ENCODE peak calls at places on chromosomes 6 and 20, in ten cellular contexts. Y is IMR-90, Q is heart left ventricle, L is upper lobe of right lung, N is ascending aorta, F is mammary epithelial cell, W is Peyer's patch, H is breast epithelium, V is sigmoid colon, P is heart right ventricle. X is an unnamed sample.

GRCh38 chr20:59721386-59721785 is 117.0 kb downstream of the PHACTR3 start:
- DNase-seq in Y (no peak), Q (no peak), L (no peak), N (no peak), F (no peak), W (no peak), H (no peak), V (no peak), P (no peak), X (no peak)

GRCh38 chr20:45206746-45207145 is at the start of gene SEMG1:
- DNase-seq in Y (no peak), Q (no peak), L (no peak), N (no peak), F (no peak), W (no peak), H (no peak), V (no peak), P (no peak), X (no peak)

GRCh38 chr20:4112490-4113420 is 97.4 kb upstream of the RNF24 start:
- DNase-seq in Y (peak; percentile 58), Q (peak; percentile 33), L (peak; percentile 72), N (no peak), F (peak; percentile 51), W (peak; percentile 58), H (no peak), V (no peak), P (peak; percentile 58), X (no peak)

GRCh38 chr6:30156262-30156599 is 4.8 kb downstream of the TRIM10 start:
- DNase-seq in Y (no peak), Q (peak; percentile 42), L (no peak), N (no peak), F (peak; percentile 51), W (peak; percentile 89), H (no peak), V (no peak), P (no peak), X (no peak)

GRCh38 chr20:48825551-48825885 is 2.3 kb downstream of the PREX1 start:
- DNase-seq in Y (no peak), Q (no peak), L (no peak), N (no peak), F (no peak), W (no peak), H (no peak), V (no peak), P (no peak), X (no peak)

GRCh38 chr20:50821257-50821921 is 26.5 kb downstream of the BCAS4 start:
- DNase-seq in Y (no peak), Q (no peak), L (no peak), N (no peak), F (no peak), W (no peak), H (no peak), V (no peak), P (no peak), X (no peak)

GRCh38 chr6:106469882-106470281 is 109.4 kb downstream of the CRYBG1 start:
- DNase-seq in Y (no peak), Q (no peak), L (no peak), N (no peak), F (no peak), W (no peak), H (no peak), V (no peak), P (no peak), X (no peak)

GRCh38 chr20:59010995-59011873 is 4.2 kb upstream of the CTSZ start:
- DNase-seq in Y (peak; percentile 71), Q (peak; percentile 56), L (no peak), N (no peak), F (peak; percentile 80), W (peak; percentile 45), H (peak; percentile 79), V (peak; percentile 65), P (no peak), X (peak; percentile 82)

DNA sequence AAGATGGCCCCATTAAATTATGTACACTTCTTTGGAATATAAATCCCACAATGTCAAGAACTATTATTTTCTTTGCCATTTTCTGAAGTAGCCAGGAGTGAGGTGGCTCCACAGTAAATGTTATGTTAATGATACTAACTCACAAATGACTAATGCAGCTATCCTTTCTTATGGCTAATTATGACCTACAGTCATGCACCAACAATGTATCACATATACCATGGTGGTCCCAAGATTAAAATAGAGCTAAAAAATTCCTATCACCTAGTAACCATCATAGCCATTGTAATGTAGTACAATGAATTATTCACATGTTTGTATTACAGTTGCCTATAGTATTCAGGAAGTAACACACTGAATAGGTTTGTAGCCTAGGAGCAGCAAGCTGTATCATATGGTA is 15.4 kb downstream of the ECHDC1 start:
- DNase-seq in Y (peak; percentile 44), Q (no peak), L (no peak), N (no peak), F (peak; percentile 17), W (no peak), H (no peak), V (no peak), P (no peak), X (no peak)
- H3K4me1 ChIP-seq in Y (peaks cover 7% of the 10 kb centered on the region), Q (no peaks in the 10 kb centered on the region), L (no peaks in the 10 kb centered on the region), N (no peaks in the 10 kb centered on the region), F (peaks cover 4% of the 10 kb centered on the region), W (no peaks in the 10 kb centered on the region), H (no peaks in the 10 kb centered on the region), V (no peaks in the 10 kb centered on the region), P (no peaks in the 10 kb centered on the region), X (no peaks in the 10 kb centered on the region)

GRCh38 chr6:44178424-44179071 is 19.9 kb downstream of the CAPN11 start:
- DNase-seq in Y (no peak), Q (no peak), L (no peak), N (no peak), F (no peak), W (no peak), H (no peak), V (no peak), P (no peak), X (no peak)

GRCh38 chr6:44179648-44180047 is 21.0 kb downstream of the CAPN11 start:
- DNase-seq in Y (no peak), Q (no peak), L (no peak), N (no peak), F (no peak), W (no peak), H (no peak), V (no peak), P (no peak), X (no peak)

GRCh38 chr6:44180406-44180805 is 21.8 kb downstream of the CAPN11 start:
- DNase-seq in Y (no peak), Q (no peak), L (no peak), N (no peak), F (no peak), W (no peak), H (no peak), V (no peak), P (no peak), X (no peak)

GRCh38 chr6:44177691-44178423 is 19.2 kb downstream of the CAPN11 start:
- DNase-seq in Y (peak; percentile 56), Q (peak; percentile 79), L (no peak), N (no peak), F (peak; percentile 56), W (peak; percentile 79), H (no peak), V (peak; percentile 79), P (peak; percentile 72), X (no peak)

DNA sequence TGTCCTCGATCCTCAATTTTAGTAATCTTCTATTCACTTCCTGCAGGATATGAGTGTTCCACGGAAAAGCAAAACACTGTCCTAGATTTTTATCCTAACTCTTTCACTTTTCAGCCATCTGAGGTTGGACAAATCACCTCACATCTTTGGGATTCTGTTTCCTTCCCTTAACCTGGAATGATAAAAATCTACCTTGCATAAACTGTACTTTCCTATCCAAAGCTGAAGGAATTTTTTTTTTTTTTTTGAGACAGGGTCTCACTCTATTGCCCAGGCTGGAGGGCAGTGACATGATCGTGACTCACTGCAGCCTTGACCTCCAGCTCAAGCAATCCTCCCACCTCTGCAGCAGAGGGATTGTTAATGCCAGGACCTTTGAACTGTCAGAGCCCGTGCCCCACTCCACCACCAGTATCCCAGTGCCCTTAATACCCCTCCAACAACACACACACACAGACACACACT is 20.5 kb downstream of the CAPN11 start:
- DNase-seq in Y (no peak), Q (no peak), L (no peak), N (no peak), F (no peak), W (no peak), H (no peak), V (no peak), P (no peak), X (no peak)
- H3K27ac ChIP-seq in Y (no peak overlapping the region), Q (no peak overlapping the region), L (no peak overlapping the region), N (peak overlapping the region; percentile 76), F (no peak overlapping the region), W (no peak overlapping the region), H (no peak overlapping the region), V (no peak overlapping the region), P (no peak overlapping the region), X (no peak overlapping the region)

GRCh38 chr6:52545844-52546119 is 31.1 kb downstream of the TRAM2 start:
- DNase-seq in Y (no peak), Q (no peak), L (no peak), N (no peak), F (peak; percentile 10), W (no peak), H (no peak), V (no peak), P (no peak), X (no peak)

GRCh38 chr6:52545050-52545843 is 31.6 kb downstream of the TRAM2 start:
- DNase-seq in Y (peak; percentile 44), Q (no peak), L (no peak), N (no peak), F (no peak), W (no peak), H (no peak), V (no peak), P (no peak), X (no peak)

GRCh38 chr6:52544325-52545022 is 32.4 kb downstream of the TRAM2 start:
- DNase-seq in Y (peak; percentile 47), Q (no peak), L (no peak), N (no peak), F (no peak), W (no peak), H (no peak), V (no peak), P (no peak), X (no peak)

GRCh38 chr6:52543262-52543661 is 33.6 kb downstream of the TRAM2 start:
- DNase-seq in Y (peak; percentile 68), Q (no peak), L (no peak), N (no peak), F (no peak), W (no peak), H (no peak), V (no peak), P (no peak), X (no peak)

DNA sequence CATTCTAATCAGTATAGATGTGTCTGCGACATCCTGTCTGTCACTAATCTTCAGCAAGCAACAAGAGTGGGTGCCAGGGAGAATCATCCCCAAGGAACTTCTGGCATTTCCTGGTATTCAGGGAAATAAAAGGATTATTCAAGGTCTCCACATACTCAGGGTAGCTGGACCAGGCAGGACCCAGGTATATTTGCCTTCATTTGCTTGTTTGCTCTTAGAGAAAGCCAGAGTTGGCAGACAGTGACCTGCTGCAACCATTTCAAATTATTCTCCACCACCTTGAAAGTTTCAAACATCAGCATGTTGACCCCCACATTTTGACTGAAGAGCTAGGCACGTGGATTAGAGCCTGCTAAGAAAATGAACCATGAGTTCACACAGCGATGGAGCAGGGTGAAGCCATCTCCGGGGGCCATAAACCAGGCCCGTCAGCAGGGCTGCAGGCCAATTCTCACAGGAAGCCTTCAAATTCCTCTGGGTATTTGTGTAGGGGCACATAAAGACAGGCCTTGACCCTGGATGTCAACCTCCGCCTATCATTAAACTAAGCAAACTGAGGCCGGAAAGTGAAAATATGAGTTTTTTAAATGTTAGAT is 33.0 kb downstream of the TRAM2 start:
- DNase-seq in Y (peak; percentile 55), Q (no peak), L (no peak), N (no peak), F (no peak), W (no peak), H (no peak), V (no peak), P (peak; percentile 40), X (no peak)
- H3K4me1 ChIP-seq in Y (peaks cover 68% of the 10 kb centered on the region), Q (peaks cover 23% of the 10 kb centered on the region), L (peaks cover 31% of the 10 kb centered on the region), N (peaks cover 24% of the 10 kb centered on the region), F (peaks cover 63% of the 10 kb centered on the region), W (no peaks in the 10 kb centered on the region), H (peaks cover 5% of the 10 kb centered on the region), V (peaks cover 95% of the 10 kb centered on the region), P (peaks cover 84% of the 10 kb centered on the region), X (no peaks in the 10 kb centered on the region)

GRCh38 chr6:7725849-7726415 is at the start of gene BMP6:
- DNase-seq in Y (peak; percentile 79), Q (peak; percentile 87), L (peak; percentile 92), N (peak; percentile 50), F (peak; percentile 86), W (peak; percentile 89), H (peak; percentile 81), V (peak; percentile 91), P (peak; percentile 86), X (no peak)

GRCh38 chr6:7727150-7727950 is 1.5 kb downstream of the BMP6 start:
- DNase-seq in Y (no peak), Q (no peak), L (no peak), N (no peak), F (peak; percentile 16), W (no peak), H (no peak), V (no peak), P (peak; percentile 12), X (no peak)

GRCh38 chr6:7723554-7723953 is 2.3 kb upstream of the BMP6 start:
- DNase-seq in Y (no peak), Q (no peak), L (no peak), N (no peak), F (no peak), W (no peak), H (no peak), V (no peak), P (no peak), X (no peak)

GRCh38 chr6:7726416-7727149 is 684 bp downstream of the BMP6 start:
- DNase-seq in Y (no peak), Q (no peak), L (no peak), N (no peak), F (peak; percentile 29), W (no peak), H (no peak), V (no peak), P (peak; percentile 13), X (no peak)

DNA sequence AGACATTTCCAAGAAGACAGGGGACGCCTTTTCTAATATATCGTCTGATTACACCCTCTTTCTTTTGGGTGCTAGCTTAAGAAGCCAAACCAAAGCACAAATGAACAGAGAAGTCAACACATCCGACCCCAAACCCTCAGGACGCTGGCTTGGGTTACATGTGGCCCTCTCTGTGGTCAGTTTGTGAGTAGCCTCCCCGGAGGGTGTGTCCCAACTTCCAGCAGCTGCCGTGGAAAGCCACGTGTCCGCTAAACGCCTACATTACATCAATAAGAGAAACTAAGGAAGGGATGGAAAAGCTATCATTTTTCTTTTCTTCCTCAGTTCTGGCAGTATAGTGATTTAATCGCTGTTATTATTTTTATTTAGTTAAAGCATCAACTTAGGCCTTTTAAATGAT is 487 bp upstream of the BMP6 start:
- DNase-seq in Y (no peak), Q (no peak), L (no peak), N (no peak), F (no peak), W (no peak), H (no peak), V (no peak), P (no peak), X (no peak)
- H3K27ac ChIP-seq in Y (no peak overlapping the region), Q (no peak overlapping the region), L (no peak overlapping the region), N (no peak overlapping the region), F (no peak overlapping the region), W (no peak overlapping the region), H (no peak overlapping the region), V (no peak overlapping the region), P (no peak overlapping the region), X (no peak overlapping the region)

X was measured in CD4-positive, CD25-positive, alpha-beta regulatory T cell.